ENCODE peak calls at places on chromosome 3, in nine cellular contexts. Y, B, N, G, H, X, Q, U and O are unnamed samples.

GRCh38 chr3:114794894-114795630 is 352.0 kb downstream of the ZBTB20 start:
- DNase-seq in Y (no peak), B (no peak), N (no peak), G (no peak), H (no peak), X (no peak), Q (no peak), U (no peak), O (no peak)

GRCh38 chr3:46585799-46586693 is 19.9 kb upstream of the LRRC2 start:
- DNase-seq in Y (no peak), B (no peak), N (no peak), G (no peak), H (no peak), X (no peak), Q (no peak), U (no peak), O (no peak)

GRCh38 chr3:177569823-177570657 is 372.8 kb upstream of the TBL1XR1 start:
- DNase-seq in Y (no peak), B (no peak), N (peak; percentile 80), G (no peak), H (peak; percentile 93), X (peak; percentile 28), Q (no peak), U (no peak), O (no peak)

GRCh38 chr3:124584552-124585391 is 145.5 kb upstream of the UMPS start:
- DNase-seq in Y (peak; percentile 85), B (peak; percentile 43), N (peak; percentile 35), G (peak; percentile 35), H (peak; percentile 28), X (peak; percentile 35), Q (peak; percentile 57), U (no peak), O (peak; percentile 79)

GRCh38 chr3:42659451-42660130 is 6.1 kb downstream of the ZBTB47 start:
- DNase-seq in Y (no peak), B (no peak), N (no peak), G (peak; percentile 12), H (no peak), X (no peak), Q (no peak), U (no peak), O (peak; percentile 81)

GRCh38 chr3:193812791-193813505 is 219.9 kb downstream of the OPA1 start:
- DNase-seq in Y (no peak), B (no peak), N (no peak), G (no peak), H (no peak), X (peak; percentile 97), Q (no peak), U (no peak), O (no peak)

GRCh38 chr3:175346573-175347356 is 487.6 kb downstream of the NAALADL2 start:
- DNase-seq in Y (peak; percentile 66), B (peak; percentile 25), N (peak; percentile 93), G (no peak), H (peak; percentile 95), X (no peak), Q (peak; percentile 84), U (peak; percentile 92), O (peak; percentile 62)

GRCh38 chr3:32888739-32889138 is 62.7 kb upstream of the CCR4 start:
- DNase-seq in Y (no peak), B (no peak), N (no peak), G (peak; percentile 61), H (no peak), X (no peak), Q (no peak), U (no peak), O (no peak)

GRCh38 chr3:42505849-42506410 is 3.5 kb downstream of the VIPR1 start:
- DNase-seq in Y (no peak), B (no peak), N (no peak), G (no peak), H (no peak), X (no peak), Q (no peak), U (no peak), O (no peak)

GRCh38 chr3:148146947-148147346 is 550.8 kb upstream of the AGTR1 start:
- DNase-seq in Y (no peak), B (no peak), N (peak; percentile 81), G (no peak), H (peak; percentile 71), X (no peak), Q (peak; percentile 8), U (peak; percentile 76), O (no peak)

GRCh38 chr3:32109256-32109655 is 2.8 kb downstream of the GPD1L start:
- DNase-seq in Y (peak; percentile 95), B (peak; percentile 88), N (no peak), G (no peak), H (peak; percentile 88), X (no peak), Q (no peak), U (peak; percentile 78), O (peak; percentile 84)

GRCh38 chr3:184284696-184285095 is 8.9 kb downstream of the ECE2 start:
- DNase-seq in Y (no peak), B (no peak), N (peak; percentile 64), G (peak; percentile 50), H (peak; percentile 74), X (peak; percentile 72), Q (peak; percentile 67), U (peak; percentile 42), O (no peak)

GRCh38 chr3:176120507-176120906 is 1076.8 kb downstream of the TBL1XR1 start:
- DNase-seq in Y (no peak), B (no peak), N (no peak), G (no peak), H (no peak), X (no peak), Q (no peak), U (no peak), O (no peak)

GRCh38 chr3:132038198-132038825 is 3.5 kb upstream of the CPNE4 start:
- DNase-seq in Y (no peak), B (no peak), N (peak; percentile 52), G (peak; percentile 15), H (peak; percentile 33), X (no peak), Q (peak; percentile 23), U (no peak), O (no peak)

GRCh38 chr3:2643606-2644005 is 466.6 kb downstream of the IL5RA start:
- DNase-seq in Y (no peak), B (no peak), N (no peak), G (no peak), H (no peak), X (no peak), Q (no peak), U (no peak), O (no peak)

GRCh38 chr3:31312400-31312799 is 220.3 kb upstream of the STT3B start:
- DNase-seq in Y (no peak), B (no peak), N (no peak), G (no peak), H (peak; percentile 43), X (no peak), Q (no peak), U (no peak), O (no peak)

GRCh38 chr3:160133757-160134156 is 91.5 kb upstream of the C3orf80 start:
- DNase-seq in Y (no peak), B (no peak), N (peak; percentile 55), G (no peak), H (no peak), X (peak; percentile 5), Q (no peak), U (no peak), O (no peak)

GRCh38 chr3:179347108-179347382 is 464 bp upstream of the MFN1 start:
- DNase-seq in Y (no peak), B (no peak), N (no peak), G (no peak), H (no peak), X (no peak), Q (no peak), U (no peak), O (no peak)

GRCh38 chr3:126406389-126407296 is 11.9 kb downstream of the CFAP100 start:
- DNase-seq in Y (no peak), B (no peak), N (no peak), G (no peak), H (no peak), X (no peak), Q (no peak), U (no peak), O (no peak)

GRCh38 chr3:98350082-98350481 is 3.6 kb upstream of the OR5K4 start:
- DNase-seq in Y (no peak), B (no peak), N (no peak), G (no peak), H (no peak), X (no peak), Q (no peak), U (no peak), O (no peak)

GRCh38 chr3:52015431-52016256 is 19.9 kb upstream of the RPL29 start:
- DNase-seq in Y (no peak), B (no peak), N (no peak), G (no peak), H (no peak), X (no peak), Q (no peak), U (no peak), O (no peak)

GRCh38 chr3:65713016-65713415 is 325.7 kb downstream of the MAGI1 start:
- DNase-seq in Y (no peak), B (no peak), N (no peak), G (no peak), H (peak; percentile 47), X (peak; percentile 49), Q (no peak), U (peak; percentile 56), O (no peak)

GRCh38 chr3:24264748-24265158 is 229.9 kb downstream of the THRB start:
- DNase-seq in Y (no peak), B (no peak), N (peak; percentile 57), G (peak; percentile 46), H (peak; percentile 65), X (peak; percentile 44), Q (peak; percentile 32), U (no peak), O (no peak)

GRCh38 chr3:182327196-182327681 is 466.1 kb upstream of the ATP11B start:
- DNase-seq in Y (no peak), B (no peak), N (peak; percentile 26), G (no peak), H (no peak), X (peak; percentile 38), Q (no peak), U (peak; percentile 60), O (no peak)

GRCh38 chr3:155895379-155895900 is 25.0 kb downstream of the GMPS start:
- DNase-seq in Y (no peak), B (no peak), N (no peak), G (no peak), H (no peak), X (no peak), Q (no peak), U (no peak), O (no peak)

GRCh38 chr3:79367066-79367465 is 400.7 kb downstream of the ROBO1 start:
- DNase-seq in Y (no peak), B (no peak), N (peak; percentile 86), G (no peak), H (peak; percentile 41), X (no peak), Q (no peak), U (no peak), O (no peak)

GRCh38 chr3:129228891-129229585 is 20.4 kb upstream of the COPG1 start:
- DNase-seq in Y (peak; percentile 62), B (no peak), N (peak; percentile 83), G (no peak), H (peak; percentile 86), X (no peak), Q (peak; percentile 50), U (no peak), O (no peak)